ENCODE peak calls at places on chromosomes 2 and 18, in five cellular contexts. D is lung microvascular endothelial cell; B is A172; K is activated CD4-positive, alpha-beta T cell treated with anti-CD3 and anti-CD28 coated beads, Interleukin-2, amount 10 ng/mL, durations not matched to agents 7 days and 5 days; A is GM20000. U is an unnamed sample.

GRCh38 chr2:231621051-231621879 is 28.6 kb downstream of the TEX44 start:
- DNase-seq in B (no peak), A (no peak), D (no peak), K (peak), U (no peak)

GRCh38 chr2:105806994-105807393 is 62.3 kb downstream of the NCK2 start:
- DNase-seq in D (no peak), K (no peak), A (no peak), B (no peak), U (no peak)

GRCh38 chr18:70956554-70956953 is 667.7 kb downstream of the SOCS6 start:
- DNase-seq in A (no peak), B (no peak), K (no peak), D (no peak), U (no peak)

GRCh38 chr2:199869653-199870052 is 18.7 kb upstream of the FTCDNL1 start:
- DNase-seq in B (no peak), D (no peak), A (no peak), K (no peak), U (no peak)

GRCh38 chr2:90079374-90079773 is 1387.9 kb downstream of the RPIA start:
- DNase-seq in A (no peak), K (no peak), B (no peak), D (no peak), U (no peak)

GRCh38 chr2:227826019-227826521 is 12.4 kb downstream of the CCL20 start:
- DNase-seq in A (no peak), K (no peak), D (no peak), B (no peak), U (no peak)

GRCh38 chr2:153287109-153287801 is 191.3 kb downstream of the RPRM start:
- DNase-seq in A (peak), D (no peak), B (no peak), K (peak), U (peak)

GRCh38 chr2:26630669-26631360 is 10.4 kb downstream of the CIB4 start:
- DNase-seq in A (no peak), B (peak), K (no peak), D (no peak), U (no peak)

GRCh38 chr2:12397861-12398260 is 318.9 kb upstream of the TRIB2 start:
- DNase-seq in K (no peak), B (no peak), D (peak), A (peak), U (no peak)

GRCh38 chr2:86336350-86337234 is 834 bp downstream of the REEP1 start:
- DNase-seq in A (peak), K (no peak), B (no peak), D (no peak), U (no peak)

GRCh38 chr2:209525834-209526281 is 102.0 kb downstream of the MAP2 start:
- DNase-seq in K (no peak), D (peak), B (peak), A (no peak), U (peak)

GRCh38 chr2:159783559-159783958 is 14.4 kb downstream of the CD302 start:
- DNase-seq in D (no peak), K (no peak), B (no peak), A (no peak), U (no peak)

GRCh38 chr2:10038716-10039115 is 4.6 kb upstream of the KLF11 start:
- DNase-seq in K (no peak), B (no peak), A (no peak), D (no peak), U (no peak)

GRCh38 chr2:216985658-216986141 is 125.8 kb upstream of the TNP1 start:
- DNase-seq in D (no peak), K (no peak), A (no peak), B (no peak), U (no peak)

GRCh38 chr2:28674062-28674712 is 77.4 kb upstream of the PPP1CB start:
- DNase-seq in D (no peak), K (no peak), B (no peak), A (no peak), U (no peak)

GRCh38 chr2:127694986-127695385 is 6.3 kb upstream of the SFT2D3 start:
- DNase-seq in D (no peak), B (no peak), K (no peak), A (no peak), U (no peak)

GRCh38 chr2:66127656-66128055 is 307.3 kb upstream of the MEIS1 start:
- DNase-seq in B (no peak), K (no peak), D (no peak), A (no peak), U (no peak)

GRCh38 chr2:237627463-237628321 is at the start of gene LRRFIP1:
- DNase-seq in A (no peak), D (peak), B (no peak), K (no peak), U (peak)

GRCh38 chr18:45243347-45244095 is 371.8 kb upstream of the SLC14A2 start:
- DNase-seq in B (no peak), K (no peak), A (no peak), D (no peak), U (no peak)